ENCODE peak calls at places on chromosomes 11 and 22, in eight cellular contexts. F is ascending aorta; D is right lobe of liver; O is AG09319; K is A549; E is lower lobe of right lung; A is CD4-positive, alpha-beta T cell; C is bronchial epithelial cell. L is an unnamed sample.

GRCh38 chr22:32574397-32574796 is 99.8 kb downstream of the FBXO7 start:
- DNase-seq in F (no peak), D (no peak), O (no peak), K (no peak), E (no peak), A (no peak), C (no peak), L (no peak)

GRCh38 chr11:65826972-65827773 is 6.6 kb upstream of the SNX32 start:
- DNase-seq in F (no peak), D (no peak), O (no peak), K (no peak), E (no peak), A (no peak), C (no peak), L (no peak)

GRCh38 chr11:94151903-94152677 is 23.4 kb downstream of the PANX1 start:
- DNase-seq in F (peak), D (no peak), O (no peak), K (peak), E (no peak), A (no peak), C (peak), L (peak)

GRCh38 chr11:64230209-64230984 is at the start of gene DNAJC4:
- DNase-seq in F (peak), D (peak), O (peak), K (peak), E (peak), A (peak), C (peak), L (peak)

GRCh38 chr11:109229682-109230081 is 192.3 kb upstream of the C11orf87 start:
- DNase-seq in F (no peak), D (no peak), O (no peak), K (no peak), E (no peak), A (no peak), C (no peak), L (no peak)

GRCh38 chr22:36986242-36986821 is 32.9 kb downstream of the TST start:
- DNase-seq in F (no peak), D (no peak), O (no peak), K (no peak), E (no peak), A (no peak), C (no peak), L (no peak)

GRCh38 chr11:103633037-103633788 is 403.2 kb upstream of the DDI1 start:
- DNase-seq in F (no peak), D (no peak), O (no peak), K (no peak), E (no peak), A (no peak), C (no peak), L (peak)

GRCh38 chr11:80417681-80418080 is 976.9 kb upstream of the TENM4 start:
- DNase-seq in F (no peak), D (no peak), O (no peak), K (no peak), E (no peak), A (no peak), C (peak), L (no peak)

GRCh38 chr11:59368238-59369022 is 9.7 kb downstream of the OR5AN1 start:
- DNase-seq in F (no peak), D (no peak), O (no peak), K (no peak), E (no peak), A (no peak), C (no peak), L (no peak)

GRCh38 chr11:27464155-27464759 is 8.3 kb downstream of the LGR4 start:
- DNase-seq in F (no peak), D (no peak), O (no peak), K (no peak), E (no peak), A (no peak), C (peak), L (peak)

GRCh38 chr11:100680070-100680469 is 7.0 kb upstream of the ARHGAP42 start:
- DNase-seq in F (no peak), D (no peak), O (no peak), K (no peak), E (no peak), A (no peak), C (no peak), L (no peak)

DNA sequence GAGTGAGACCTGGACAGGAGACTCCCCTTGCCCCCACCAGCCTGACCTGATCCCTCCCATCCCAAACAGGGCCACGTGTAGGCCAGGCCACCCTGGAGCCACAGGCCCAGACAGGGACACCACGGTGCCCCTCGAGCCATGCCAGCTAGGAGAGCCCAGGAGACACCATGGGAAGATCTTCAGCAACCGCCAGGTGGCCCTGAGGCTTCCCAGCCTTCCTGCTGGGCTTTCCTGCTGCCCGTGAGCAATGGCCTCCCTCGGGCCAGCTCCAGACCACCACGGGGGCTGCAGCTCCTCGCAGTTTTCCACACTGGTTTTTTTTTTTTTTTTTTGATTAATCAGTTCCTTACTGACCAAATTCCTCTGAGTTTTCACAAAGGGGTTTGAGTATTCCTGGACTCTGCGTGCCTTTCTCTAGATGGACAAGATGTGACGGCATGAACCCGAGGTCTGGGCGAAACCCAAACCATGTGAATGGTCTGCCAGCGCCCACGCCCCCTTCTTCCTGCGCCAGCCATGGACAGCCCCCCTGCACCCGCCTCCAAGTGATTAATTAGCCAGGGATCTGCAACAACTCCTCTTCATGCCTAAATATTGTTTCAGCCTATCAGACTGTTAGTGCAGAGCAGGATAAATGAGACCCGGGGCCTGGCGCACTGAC is 40.9 kb downstream of the TBX1 start:
- DNase-seq in F (no peak), D (no peak), O (peak), K (no peak), E (peak), A (no peak), C (no peak), L (no peak)
- TF ChIP-seq CTCF in F (no peak), D (no peak), O (no peak), K (no peak), E (no peak), A (no peak), C (no peak), L (no peak)

DNA sequence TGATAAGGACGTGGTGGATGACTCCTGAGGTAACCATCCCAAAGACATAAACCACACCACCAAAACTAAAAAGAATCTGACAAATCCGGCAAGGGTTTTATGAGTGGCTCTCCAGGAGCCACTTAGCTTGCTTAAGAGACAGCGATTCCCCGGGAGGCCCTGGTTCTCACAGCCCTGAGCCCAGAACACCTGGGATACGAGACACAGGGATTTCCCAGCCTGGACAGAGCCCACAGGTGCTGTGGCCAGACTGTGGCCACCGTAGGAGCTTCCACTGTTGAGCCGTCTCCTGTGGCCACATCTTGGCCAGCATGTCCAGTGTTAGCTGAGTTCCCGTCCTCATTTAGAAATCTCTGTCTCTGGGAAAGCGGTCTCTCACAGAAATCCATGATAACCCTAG is 71.2 kb upstream of the ASPHD2 start:
- DNase-seq in F (no peak), D (no peak), O (no peak), K (no peak), E (no peak), A (no peak), C (no peak), L (no peak)
- TF ChIP-seq CTCF in F (no peak), D (no peak), O (no peak), K (no peak), E (no peak), A (no peak), C (no peak), L (no peak)

DNA sequence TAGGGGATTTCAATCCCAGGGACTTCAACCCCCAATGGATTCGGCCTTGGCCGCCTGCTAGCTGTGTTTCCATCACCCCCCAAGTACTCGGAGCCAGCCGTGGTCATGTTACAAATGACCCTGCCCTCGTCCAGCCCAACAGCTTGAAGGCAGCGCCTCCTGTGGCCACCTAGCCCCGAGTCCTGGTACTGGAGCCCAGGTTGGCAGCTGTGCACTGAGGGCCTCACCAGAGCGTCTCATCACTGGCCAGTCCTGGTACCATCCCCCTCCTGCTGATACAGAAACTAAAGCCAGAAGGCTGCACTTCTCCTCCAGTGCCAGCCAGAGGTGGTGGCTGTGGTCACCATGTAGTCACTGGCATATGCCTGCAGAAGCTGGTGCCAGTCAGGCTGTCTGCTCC is 44.9 kb upstream of the FADD start:
- DNase-seq in F (no peak), D (no peak), O (no peak), K (peak), E (no peak), A (no peak), C (no peak), L (peak)
- TF ChIP-seq CTCF in F (peak), D (no peak), O (peak), K (no peak), E (peak), A (no peak), C (peak), L (peak)

DNA sequence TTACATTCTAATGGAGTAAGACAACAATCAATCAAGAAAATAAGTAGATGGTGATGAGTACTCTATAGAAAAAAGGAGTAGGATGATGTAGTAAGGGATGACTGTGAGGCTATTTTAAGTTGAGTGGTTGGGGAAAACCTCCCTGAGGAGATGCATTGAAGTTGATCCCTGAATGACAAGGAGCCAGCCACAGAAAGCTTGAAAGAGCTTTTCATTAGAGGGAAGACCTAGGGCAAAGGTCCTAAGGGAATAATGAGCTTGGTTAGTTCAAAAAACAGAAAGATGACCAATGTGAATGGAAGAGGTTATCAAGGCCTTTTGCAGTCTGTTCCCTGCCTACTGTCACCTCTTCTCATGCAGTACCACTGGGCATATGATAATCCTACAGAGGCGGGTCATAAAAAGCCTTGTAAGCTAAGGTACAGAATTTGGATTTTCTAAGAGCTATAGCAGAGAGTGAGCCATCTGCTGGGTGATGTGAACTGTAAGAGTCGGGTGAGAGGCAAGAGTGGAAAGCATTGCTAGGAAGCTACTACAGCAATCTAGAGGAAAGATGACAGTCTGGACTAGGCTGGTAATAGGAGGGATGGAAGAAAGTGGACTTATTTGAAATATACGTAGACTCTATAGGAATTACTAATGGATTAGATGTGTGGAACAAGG is 3.1 kb downstream of the PPP2R1B start:
- DNase-seq in F (no peak), D (no peak), O (no peak), K (no peak), E (no peak), A (no peak), C (no peak), L (peak)
- TF ChIP-seq CTCF in F (no peak), D (no peak), O (peak), K (no peak), E (no peak), A (no peak), C (no peak), L (peak)

L was measured in fibroblast of pulmonary artery.